ENCODE peak calls at places on chromosomes 13 and 19, in seven cellular contexts. G is epithelial cell of esophagus, Y is nephron progenitor cell, S is lung, M is mucosa of descending colon, C is fibroblast of lung, X is endodermal cell. H is an unnamed sample.

GRCh38 chr13:50357586-50358118 is 342.4 kb downstream of the KCNRG start:
- DNase-seq in G (peak), Y (peak), S (peak), M (no peak), C (peak), X (no peak), H (no peak)

GRCh38 chr19:47446534-47447469 is 24.9 kb downstream of the SLC8A2 start:
- DNase-seq in G (peak), Y (peak), S (peak), M (peak), C (no peak), X (peak), H (no peak)

GRCh38 chr13:102440259-102440936 is 38.5 kb upstream of the FGF14 start:
- DNase-seq in G (peak), Y (no peak), S (no peak), M (peak), C (no peak), X (no peak), H (peak)

GRCh38 chr13:20769091-20769490 is 4.7 kb downstream of the EEF1AKMT1 start:
- DNase-seq in G (no peak), Y (no peak), S (no peak), M (no peak), C (no peak), X (no peak), H (no peak)

GRCh38 chr13:110334841-110335490 is 27.9 kb downstream of the COL4A2 start:
- DNase-seq in G (no peak), Y (no peak), S (no peak), M (no peak), C (no peak), X (no peak), H (no peak)

GRCh38 chr13:89796196-89796595 is 1551.3 kb upstream of the MIR17HG start:
- DNase-seq in G (peak), Y (no peak), S (no peak), M (no peak), C (no peak), X (no peak), H (no peak)

GRCh38 chr13:90415902-90416301 is 931.6 kb upstream of the MIR17HG start:
- DNase-seq in G (no peak), Y (no peak), S (no peak), M (no peak), C (no peak), X (no peak), H (no peak)

GRCh38 chr19:43667524-43668405 is 2.2 kb downstream of the PLAUR start:
- DNase-seq in G (no peak), Y (peak), S (peak), M (peak), C (no peak), X (no peak), H (no peak)

GRCh38 chr19:2034729-2035589 is 16.1 kb downstream of the MKNK2 start:
- DNase-seq in G (peak), Y (peak), S (peak), M (peak), C (peak), X (peak), H (peak)

GRCh38 chr19:58117841-58118575 is 20.0 kb upstream of the ZSCAN18 start:
- DNase-seq in G (no peak), Y (no peak), S (no peak), M (no peak), C (peak), X (no peak), H (no peak)

GRCh38 chr13:86572115-86572514 is 772.9 kb upstream of the SLITRK6 start:
- DNase-seq in G (peak), Y (no peak), S (no peak), M (no peak), C (peak), X (no peak), H (no peak)

GRCh38 chr13:110109910-110110309 is 197.0 kb downstream of the COL4A1 start:
- DNase-seq in G (peak), Y (no peak), S (peak), M (peak), C (peak), X (peak), H (no peak)

GRCh38 chr13:75391432-75392100 is 90.4 kb downstream of the TBC1D4 start:
- DNase-seq in G (no peak), Y (no peak), S (no peak), M (no peak), C (no peak), X (no peak), H (no peak)

GRCh38 chr13:101916758-101917474 is 464.4 kb downstream of the ITGBL1 start:
- DNase-seq in G (no peak), Y (peak), S (no peak), M (no peak), C (no peak), X (peak), H (peak)

GRCh38 chr19:14113762-14114414 is 3.7 kb downstream of the PRKACA start:
- DNase-seq in G (no peak), Y (no peak), S (peak), M (peak), C (no peak), X (peak), H (no peak)

GRCh38 chr13:98285852-98286594 is 109.0 kb upstream of the RNF113B start:
- DNase-seq in G (no peak), Y (no peak), S (no peak), M (no peak), C (no peak), X (no peak), H (no peak)

GRCh38 chr19:4032436-4032835 is 24.9 kb downstream of the PIAS4 start:
- DNase-seq in G (no peak), Y (no peak), S (no peak), M (no peak), C (no peak), X (no peak), H (no peak)

GRCh38 chr19:40684280-40684679 is 6.2 kb downstream of the NUMBL start:
- DNase-seq in G (no peak), Y (no peak), S (no peak), M (no peak), C (no peak), X (no peak), H (no peak)

GRCh38 chr13:102597029-102598015 is 536 bp downstream of the TPP2 start:
- DNase-seq in G (peak), Y (peak), S (no peak), M (peak), C (peak), X (peak), H (peak)

GRCh38 chr19:17687141-17687856 is 855 bp downstream of the UNC13A start:
- DNase-seq in G (no peak), Y (no peak), S (no peak), M (no peak), C (no peak), X (peak), H (peak)

GRCh38 chr13:112963641-112964040 is 5.4 kb upstream of the MCF2L start:
- DNase-seq in G (no peak), Y (no peak), S (no peak), M (peak), C (no peak), X (no peak), H (no peak)

GRCh38 chr13:59664586-59664985 is 499.1 kb downstream of the DIAPH3 start:
- DNase-seq in G (no peak), Y (no peak), S (no peak), M (no peak), C (no peak), X (no peak), H (no peak)

GRCh38 chr13:73210218-73210883 is 151.5 kb downstream of the KLF5 start:
- DNase-seq in G (peak), Y (no peak), S (no peak), M (no peak), C (no peak), X (no peak), H (no peak)

GRCh38 chr13:113951246-113951999 is 22.5 kb downstream of the C13orf46 start:
- DNase-seq in G (peak), Y (peak), S (peak), M (peak), C (peak), X (peak), H (peak)

GRCh38 chr19:29511768-29512167 is 14.0 kb upstream of the VSTM2B start:
- DNase-seq in G (no peak), Y (no peak), S (no peak), M (no peak), C (no peak), X (no peak), H (no peak)

GRCh38 chr19:57321164-57321563 is 892 bp downstream of the ZNF543 start:
- DNase-seq in G (no peak), Y (no peak), S (no peak), M (no peak), C (no peak), X (no peak), H (no peak)

GRCh38 chr13:97911311-97912138 is 42.0 kb upstream of the IPO5 start:
- DNase-seq in G (peak), Y (no peak), S (no peak), M (no peak), C (no peak), X (peak), H (peak)

GRCh38 chr13:74132768-74133656 is 1.2 kb downstream of the KLF12 start:
- DNase-seq in G (peak), Y (peak), S (no peak), M (peak), C (peak), X (peak), H (peak)

GRCh38 chr19:1665565-1666047 is 13.2 kb upstream of the TCF3 start:
- DNase-seq in G (no peak), Y (no peak), S (no peak), M (no peak), C (no peak), X (no peak), H (peak)

GRCh38 chr19:9580728-9581127 is 3.6 kb downstream of the ZNF121 start:
- DNase-seq in G (no peak), Y (no peak), S (no peak), M (no peak), C (no peak), X (no peak), H (no peak)

GRCh38 chr19:5128932-5129389 is 160.0 kb downstream of the KDM4B start:
- DNase-seq in G (no peak), Y (peak), S (no peak), M (no peak), C (peak), X (peak), H (no peak)

GRCh38 chr19:610801-611505 is 21.3 kb downstream of the HCN2 start:
- DNase-seq in G (no peak), Y (peak), S (no peak), M (peak), C (peak), X (no peak), H (peak)

GRCh38 chr19:608155-609000 is 18.7 kb downstream of the HCN2 start:
- DNase-seq in G (no peak), Y (no peak), S (no peak), M (no peak), C (no peak), X (no peak), H (no peak)

GRCh38 chr19:610071-610800 is 20.6 kb downstream of the HCN2 start:
- DNase-seq in G (no peak), Y (no peak), S (no peak), M (no peak), C (no peak), X (no peak), H (no peak)

GRCh38 chr19:607301-608154 is 17.8 kb downstream of the HCN2 start:
- DNase-seq in G (no peak), Y (no peak), S (no peak), M (no peak), C (no peak), X (no peak), H (no peak)

DNA sequence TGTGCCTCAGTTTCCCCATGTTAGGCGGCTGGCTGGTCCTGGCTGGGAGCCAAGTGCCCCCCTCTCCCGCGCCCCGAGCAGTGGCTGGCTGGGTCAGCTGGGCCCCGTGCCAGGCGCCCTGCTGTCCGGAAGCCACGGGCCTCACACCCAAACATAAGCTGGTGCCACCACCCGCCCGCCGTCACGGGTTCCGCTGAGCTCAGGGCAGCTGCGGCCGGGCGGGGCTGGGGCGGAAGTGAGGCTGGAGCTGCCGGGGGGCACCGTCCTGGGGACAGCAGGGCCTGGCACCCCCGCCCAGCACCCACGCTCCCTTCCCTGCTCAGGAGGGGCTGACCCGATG is 19.3 kb downstream of the HCN2 start:
- DNase-seq in G (no peak), Y (no peak), S (no peak), M (peak), C (no peak), X (no peak), H (no peak)
- TF ChIP-seq CTCF in G (no peak), Y (no peak), S (no peak), M (no peak), C (no peak), X (no peak), H (no peak)

GRCh38 chr13:92573467-92574057 is 653.0 kb upstream of the GPC6 start:
- DNase-seq in G (peak), Y (peak), S (no peak), M (no peak), C (peak), X (peak), H (peak)
- TF ChIP-seq CTCF in G (peak), Y (peak), S (no peak), M (no peak), C (peak), X (peak), H (no peak)

GRCh38 chr13:39684531-39685137 is 29.2 kb downstream of the COG6 start:
- DNase-seq in G (peak), Y (no peak), S (no peak), M (no peak), C (peak), X (no peak), H (peak)
- TF ChIP-seq CTCF in G (no peak), Y (peak), S (no peak), M (no peak), C (no peak), X (peak), H (no peak)

DNA sequence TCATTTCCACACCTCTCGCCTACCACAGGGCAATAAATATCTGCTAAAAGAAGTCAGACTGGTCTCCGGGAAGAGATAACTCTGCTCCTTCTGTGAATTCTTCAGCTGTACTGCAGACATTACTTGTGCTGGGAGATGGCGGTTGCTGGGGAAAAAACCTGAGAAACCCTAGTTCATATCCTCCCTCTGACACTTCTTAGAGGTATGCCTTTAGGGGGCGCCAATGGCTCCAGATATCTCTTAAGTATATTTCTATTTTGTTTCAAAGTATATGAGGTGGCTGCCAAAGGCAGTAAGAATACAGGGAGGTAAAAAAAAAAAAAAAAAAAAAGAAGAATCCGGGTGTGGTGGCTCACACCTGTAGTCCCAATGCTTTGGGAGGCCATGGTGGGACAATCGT is 175.2 kb downstream of the PAN3 start:
- DNase-seq in G (peak), Y (no peak), S (no peak), M (no peak), C (peak), X (peak), H (no peak)
- TF ChIP-seq CTCF in G (peak), Y (no peak), S (no peak), M (no peak), C (peak), X (peak), H (peak)

GRCh38 chr19:33022472-33023116 is 42.1 kb downstream of the RHPN2 start:
- DNase-seq in G (no peak), Y (peak), S (no peak), M (no peak), C (no peak), X (peak), H (no peak)
- TF ChIP-seq CTCF in G (no peak), Y (no peak), S (no peak), M (no peak), C (no peak), X (peak), H (no peak)

H was measured in GM20000.